ENCODE peak calls at places on chromosomes 7 and 10, in four cellular contexts. One of them, this sample, is unnamed.

GRCh38 chr7:34806831-34807230 is 148.8 kb downstream of the NPSR1 start:
- DNase-seq in prostate gland: no peak
- DNase-seq in HepG2: no peak
- DNase-seq in spleen: no peak
- DNase-seq in this sample: no peak

GRCh38 chr10:123848564-123849457 is 42.8 kb downstream of the CPXM2 start:
- DNase-seq in prostate gland: no peak
- DNase-seq in HepG2: no peak
- DNase-seq in spleen: no peak
- DNase-seq in this sample: no peak

GRCh38 chr10:114550756-114551290 is 107.3 kb downstream of the ABLIM1 start:
- DNase-seq in prostate gland: no peak
- DNase-seq in HepG2: peak
- DNase-seq in spleen: no peak
- DNase-seq in this sample: no peak

GRCh38 chr10:104734408-104734807 is 93.3 kb downstream of the SORCS3 start:
- DNase-seq in prostate gland: no peak
- DNase-seq in HepG2: no peak
- DNase-seq in spleen: no peak
- DNase-seq in this sample: no peak

GRCh38 chr10:119189811-119190282 is 11.2 kb upstream of the PRDX3 start:
- DNase-seq in prostate gland: no peak
- DNase-seq in HepG2: peak
- DNase-seq in spleen: no peak
- DNase-seq in this sample: no peak

GRCh38 chr7:22356855-22357310 is at the start of gene RAPGEF5:
- DNase-seq in prostate gland: peak
- DNase-seq in HepG2: no peak
- DNase-seq in spleen: peak
- DNase-seq in this sample: no peak

GRCh38 chr10:20708305-20708704 is 188.8 kb downstream of the NEBL start:
- DNase-seq in prostate gland: no peak
- DNase-seq in HepG2: no peak
- DNase-seq in spleen: no peak
- DNase-seq in this sample: no peak

GRCh38 chr10:75651452-75651851 is 220.0 kb downstream of the LRMDA start:
- DNase-seq in prostate gland: no peak
- DNase-seq in HepG2: peak
- DNase-seq in spleen: no peak
- DNase-seq in this sample: no peak

GRCh38 chr7:98981701-98982100 is 103.4 kb downstream of the TRRAP start:
- DNase-seq in prostate gland: no peak
- DNase-seq in HepG2: no peak
- DNase-seq in spleen: no peak
- DNase-seq in this sample: no peak

GRCh38 chr7:132045481-132045980 is 489.1 kb upstream of the PODXL start:
- DNase-seq in prostate gland: no peak
- DNase-seq in HepG2: no peak
- DNase-seq in spleen: no peak
- DNase-seq in this sample: no peak

GRCh38 chr10:96413151-96413787 is 54.5 kb upstream of the OPALIN start:
- DNase-seq in prostate gland: no peak
- DNase-seq in HepG2: no peak
- DNase-seq in spleen: no peak
- DNase-seq in this sample: peak

GRCh38 chr10:103828107-103828506 is 27.3 kb downstream of the SH3PXD2A start:
- DNase-seq in prostate gland: no peak
- DNase-seq in HepG2: no peak
- DNase-seq in spleen: no peak
- DNase-seq in this sample: peak

GRCh38 chr7:65812281-65812680 is 60.6 kb upstream of the VKORC1L1 start:
- DNase-seq in prostate gland: no peak
- DNase-seq in HepG2: no peak
- DNase-seq in spleen: no peak
- DNase-seq in this sample: no peak

GRCh38 chr10:75408512-75408881 is 6.9 kb upstream of the ZNF503 start:
- DNase-seq in prostate gland: peak
- DNase-seq in HepG2: no peak
- DNase-seq in spleen: no peak
- DNase-seq in this sample: no peak

DNA sequence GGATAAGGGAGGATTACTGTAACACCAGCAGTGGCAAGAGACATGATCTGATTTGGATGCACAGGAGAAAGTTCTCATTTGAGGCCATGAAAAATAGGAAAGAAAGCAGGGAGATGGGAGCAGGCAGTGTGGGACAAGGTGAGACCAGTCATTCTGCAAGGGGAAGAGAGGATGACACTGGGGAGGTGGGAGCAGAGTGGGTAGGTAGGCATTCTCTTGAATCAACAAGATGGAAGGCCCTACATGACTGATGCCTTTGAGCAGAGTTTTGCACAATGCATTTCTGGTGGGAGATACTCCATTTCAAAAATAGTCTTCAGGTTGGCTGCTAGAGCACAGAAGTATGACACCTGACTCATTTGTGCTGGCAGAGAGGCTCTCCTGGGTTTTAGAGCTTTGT is 10.5 kb downstream of the RPS24 start:
- DNase-seq in prostate gland: no peak
- DNase-seq in HepG2: no peak
- DNase-seq in spleen: no peak
- DNase-seq in this sample: no peak
- TF ChIP-seq POLR2A in prostate gland: no peak
- TF ChIP-seq POLR2A in HepG2: no peak
- TF ChIP-seq POLR2A in spleen: no peak
- TF ChIP-seq POLR2A in this sample: no peak

DNA sequence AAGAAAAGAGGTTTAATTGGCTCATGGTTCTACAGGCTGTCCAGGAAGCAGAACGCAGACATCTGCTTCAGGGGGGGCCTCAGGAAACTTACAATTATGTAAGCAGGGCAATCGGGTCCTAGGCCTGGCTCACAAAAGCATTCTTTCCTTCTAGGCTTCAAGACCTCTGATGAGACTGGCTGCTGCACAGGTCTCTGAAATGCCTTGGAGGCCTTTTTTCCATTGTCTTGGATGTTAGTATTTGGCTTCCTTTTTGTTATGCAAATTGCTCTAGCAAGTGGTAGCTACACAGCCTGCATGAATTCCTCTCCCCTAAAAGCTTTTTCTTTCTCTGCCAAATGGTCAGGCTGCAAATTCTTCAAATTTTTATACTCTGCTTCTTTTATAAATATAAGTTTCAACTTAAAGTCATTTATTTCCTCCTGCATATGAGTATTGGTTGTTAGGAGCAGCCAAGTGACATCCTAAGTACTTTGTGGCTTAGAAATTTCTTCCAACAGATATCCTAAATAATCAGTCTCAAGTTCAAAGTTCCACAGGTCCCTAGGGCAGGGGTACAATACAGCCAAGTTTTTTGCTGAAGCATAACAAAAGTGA is 83.1 kb upstream of the SEMA3A start:
- DNase-seq in prostate gland: no peak
- DNase-seq in HepG2: no peak
- DNase-seq in spleen: no peak
- DNase-seq in this sample: no peak
- H3K27ac ChIP-seq in prostate gland: no peak
- H3K27ac ChIP-seq in HepG2: no peak
- H3K27ac ChIP-seq in spleen: no peak
- H3K27ac ChIP-seq in this sample: no peak

GRCh38 chr7:84196007-84196551 is 1.5 kb upstream of the SEMA3A start:
- DNase-seq in prostate gland: no peak
- DNase-seq in HepG2: no peak
- DNase-seq in spleen: no peak
- DNase-seq in this sample: no peak
- TF ChIP-seq POLR2AphosphoS5 in prostate gland: no peak
- TF ChIP-seq POLR2AphosphoS5 in HepG2: no peak
- TF ChIP-seq POLR2AphosphoS5 in spleen: no peak
- TF ChIP-seq POLR2AphosphoS5 in this sample: no peak

GRCh38 chr10:60794953-60795352 is 16.7 kb downstream of the CDK1 start:
- DNase-seq in prostate gland: no peak
- DNase-seq in HepG2: no peak
- DNase-seq in spleen: no peak
- DNase-seq in this sample: no peak

GRCh38 chr10:60788543-60788942 is 10.3 kb downstream of the CDK1 start:
- DNase-seq in prostate gland: no peak
- DNase-seq in HepG2: no peak
- DNase-seq in spleen: no peak
- DNase-seq in this sample: no peak

DNA sequence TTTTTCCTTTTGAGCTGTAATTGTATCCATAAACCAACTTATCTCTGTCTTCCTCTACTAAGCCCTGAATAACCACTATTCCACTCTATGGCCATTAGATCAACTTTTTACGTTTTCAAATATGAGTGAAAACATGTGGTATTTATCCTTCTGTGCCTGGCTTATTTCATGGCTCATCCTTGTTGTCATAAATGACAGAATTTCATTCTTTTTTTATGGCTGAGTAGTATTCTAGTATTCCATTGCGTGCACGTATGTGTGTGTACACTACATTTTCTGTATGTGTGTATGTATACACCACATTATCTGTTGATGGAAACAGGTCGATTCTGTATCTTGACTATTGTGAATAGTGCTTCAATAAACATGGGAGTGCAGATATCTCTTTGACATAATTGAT is 11.1 kb downstream of the CDK1 start:
- DNase-seq in prostate gland: no peak
- DNase-seq in HepG2: no peak
- DNase-seq in spleen: no peak
- DNase-seq in this sample: no peak
- TF ChIP-seq POLR2A in prostate gland: no peak
- TF ChIP-seq POLR2A in HepG2: no peak
- TF ChIP-seq POLR2A in spleen: no peak
- TF ChIP-seq POLR2A in this sample: no peak

DNA sequence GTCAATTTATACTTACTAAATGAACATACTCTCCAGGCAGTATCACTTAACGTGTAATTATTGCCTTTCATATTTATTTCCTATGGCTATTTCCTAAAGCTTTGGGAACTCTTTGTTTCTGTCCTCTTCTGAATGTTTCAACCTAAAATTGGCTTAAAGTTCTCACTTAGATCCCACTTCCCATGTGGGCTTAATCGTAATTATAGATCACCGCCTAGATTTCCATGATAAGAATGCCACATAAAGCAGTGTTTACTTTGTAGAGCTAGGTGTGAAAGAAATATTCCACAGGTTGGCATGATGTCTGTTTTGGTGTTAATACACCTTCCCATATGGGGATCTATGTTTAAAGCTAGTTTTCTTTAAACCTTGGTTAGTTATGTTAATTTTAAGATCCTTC is 1.5 kb downstream of the HDAC9 start:
- DNase-seq in prostate gland: no peak
- DNase-seq in HepG2: no peak
- DNase-seq in spleen: no peak
- DNase-seq in this sample: no peak
- H3K27ac ChIP-seq in prostate gland: no peak
- H3K27ac ChIP-seq in HepG2: no peak
- H3K27ac ChIP-seq in spleen: peak
- H3K27ac ChIP-seq in this sample: no peak

GRCh38 chr7:20330176-20330796 is 414 bp upstream of the ITGB8 start:
- DNase-seq in prostate gland: peak
- DNase-seq in HepG2: peak
- DNase-seq in spleen: peak
- DNase-seq in this sample: peak

GRCh38 chr7:20329389-20330175 is 1.1 kb upstream of the ITGB8 start:
- DNase-seq in prostate gland: peak
- DNase-seq in HepG2: peak
- DNase-seq in spleen: peak
- DNase-seq in this sample: peak

GRCh38 chr7:20331231-20331880 is 656 bp downstream of the ITGB8 start:
- DNase-seq in prostate gland: peak
- DNase-seq in HepG2: no peak
- DNase-seq in spleen: peak
- DNase-seq in this sample: peak

GRCh38 chr7:20331912-20332317 is 1.2 kb downstream of the ITGB8 start:
- DNase-seq in prostate gland: no peak
- DNase-seq in HepG2: no peak
- DNase-seq in spleen: no peak
- DNase-seq in this sample: no peak

GRCh38 chr7:20330797-20331230 is at the start of gene ITGB8:
- DNase-seq in prostate gland: peak
- DNase-seq in HepG2: no peak
- DNase-seq in spleen: peak
- DNase-seq in this sample: peak
- TF ChIP-seq POLR2AphosphoS5 in prostate gland: no peak
- TF ChIP-seq POLR2AphosphoS5 in HepG2: no peak
- TF ChIP-seq POLR2AphosphoS5 in spleen: no peak
- TF ChIP-seq POLR2AphosphoS5 in this sample: no peak

DNA sequence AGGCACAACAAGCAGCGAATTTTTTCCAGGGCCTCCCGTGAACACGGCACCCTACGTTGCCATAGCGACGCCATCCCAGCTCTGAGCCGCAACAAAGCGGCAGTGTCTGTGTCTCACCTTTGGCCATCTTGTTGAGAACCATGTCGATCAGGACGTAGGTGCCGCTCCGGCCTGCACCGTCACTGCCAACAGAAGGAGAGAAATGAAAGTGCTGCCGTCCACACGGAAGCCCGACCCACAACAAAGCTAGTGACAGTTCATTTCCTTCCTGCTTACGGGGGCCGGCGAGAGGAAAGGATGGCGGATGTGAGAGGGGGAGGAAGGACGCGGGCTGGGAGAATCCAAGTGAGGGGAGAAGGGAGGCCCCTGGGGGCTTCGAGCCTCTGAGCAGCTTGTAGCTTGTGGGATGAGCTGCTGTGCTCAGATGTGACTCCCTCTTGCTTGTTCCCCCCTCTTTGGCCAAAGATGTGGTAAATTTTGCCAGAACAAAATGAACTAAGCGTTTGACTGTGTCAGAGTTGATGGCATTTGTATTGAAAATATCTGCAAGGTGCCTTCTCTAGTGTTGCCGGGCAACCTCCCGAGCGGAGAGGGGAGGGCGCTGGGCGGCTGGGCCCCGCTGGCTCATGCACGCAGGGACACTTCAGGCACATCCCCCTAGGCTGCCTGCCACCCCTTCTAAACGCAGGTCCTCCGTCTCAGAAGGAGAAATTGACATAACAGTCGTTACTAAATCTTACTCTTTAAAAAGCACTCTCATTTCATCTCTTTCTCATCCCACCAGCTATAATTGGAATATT is 232.2 kb downstream of the DNAJB6 start:
- DNase-seq in prostate gland: peak
- DNase-seq in HepG2: peak
- DNase-seq in spleen: peak
- DNase-seq in this sample: no peak
- TF ChIP-seq POLR2A in prostate gland: no peak
- TF ChIP-seq POLR2A in HepG2: no peak
- TF ChIP-seq POLR2A in spleen: no peak
- TF ChIP-seq POLR2A in this sample: no peak

GRCh38 chr7:87216701-87217508 is 2.6 kb downstream of the TMEM243 start:
- DNase-seq in prostate gland: no peak
- DNase-seq in HepG2: no peak
- DNase-seq in spleen: no peak
- DNase-seq in this sample: no peak
- H3K27ac ChIP-seq in prostate gland: no peak
- H3K27ac ChIP-seq in HepG2: no peak
- H3K27ac ChIP-seq in spleen: peak
- H3K27ac ChIP-seq in this sample: no peak

This sample was measured in suprapubic skin.